ENCODE peak calls at places on chromosomes 1 and 21, in six cellular contexts. T is K562, V is WTC11, S is A549, B is HepG2, J is H1. U is an unnamed sample.

GRCh38 chr1:182995894-182996293 is 27.3 kb upstream of the LAMC1 start:
- DNase-seq in S (no peak), B (no peak), T (no peak), J (no peak), V (no peak), U (no peak)

GRCh38 chr1:230958370-230958769 is 20.3 kb downstream of the TTC13 start:
- DNase-seq in V (no peak), B (no peak), S (no peak), J (no peak), T (no peak), U (no peak)

GRCh38 chr1:162709132-162709860 is 77.0 kb downstream of the DDR2 start:
- DNase-seq in B (no peak), T (no peak), S (no peak), V (no peak), J (no peak), U (peak)

GRCh38 chr1:13965770-13966398 is 265.9 kb downstream of the PRDM2 start:
- DNase-seq in B (peak), T (peak), V (peak), S (peak), J (peak), U (no peak)

GRCh38 chr1:94578856-94579255 is 37.3 kb upstream of the F3 start:
- DNase-seq in V (no peak), T (no peak), B (no peak), J (no peak), S (no peak), U (no peak)

GRCh38 chr21:38768385-38769071 is 37.2 kb upstream of the ETS2 start:
- DNase-seq in S (peak), V (no peak), J (no peak), B (no peak), T (peak), U (no peak)

GRCh38 chr21:42437786-42438185 is 34.1 kb downstream of the UBASH3A start:
- DNase-seq in J (no peak), V (peak), S (no peak), T (no peak), B (no peak), U (no peak)

GRCh38 chr21:14901482-14901958 is 163.3 kb downstream of the NRIP1 start:
- DNase-seq in B (no peak), S (no peak), J (no peak), T (no peak), V (no peak), U (no peak)

GRCh38 chr1:15807121-15807520 is 328 bp downstream of the UQCRHL start:
- DNase-seq in V (no peak), S (no peak), J (no peak), B (no peak), T (no peak), U (no peak)

GRCh38 chr1:17170571-17170970 is 34.4 kb upstream of the PADI1 start:
- DNase-seq in T (no peak), J (no peak), V (no peak), B (no peak), S (no peak), U (no peak)

GRCh38 chr1:25695991-25696330 is 79.4 kb downstream of the MAN1C1 start:
- DNase-seq in S (peak), V (no peak), T (no peak), J (no peak), B (no peak), U (peak)

GRCh38 chr1:114756009-114756892 is 1.5 kb downstream of the CSDE1 start:
- DNase-seq in V (no peak), S (no peak), B (no peak), T (no peak), J (no peak), U (no peak)

GRCh38 chr21:29056005-29056404 is 17.4 kb downstream of the CCT8 start:
- DNase-seq in V (no peak), S (peak), B (no peak), J (no peak), T (no peak), U (no peak)

GRCh38 chr1:216903389-216903754 is 180.1 kb upstream of the ESRRG start:
- DNase-seq in J (no peak), V (no peak), B (no peak), S (no peak), T (no peak), U (no peak)

GRCh38 chr1:216904457-216904856 is 181.2 kb upstream of the ESRRG start:
- DNase-seq in J (no peak), V (no peak), B (no peak), T (no peak), S (no peak), U (no peak)

GRCh38 chr1:216908116-216908515 is 184.9 kb upstream of the ESRRG start:
- DNase-seq in T (no peak), B (no peak), S (no peak), V (no peak), J (no peak), U (no peak)

GRCh38 chr1:216905052-216905580 is 181.9 kb upstream of the ESRRG start:
- DNase-seq in S (no peak), V (no peak), T (no peak), B (no peak), J (no peak), U (no peak)

DNA sequence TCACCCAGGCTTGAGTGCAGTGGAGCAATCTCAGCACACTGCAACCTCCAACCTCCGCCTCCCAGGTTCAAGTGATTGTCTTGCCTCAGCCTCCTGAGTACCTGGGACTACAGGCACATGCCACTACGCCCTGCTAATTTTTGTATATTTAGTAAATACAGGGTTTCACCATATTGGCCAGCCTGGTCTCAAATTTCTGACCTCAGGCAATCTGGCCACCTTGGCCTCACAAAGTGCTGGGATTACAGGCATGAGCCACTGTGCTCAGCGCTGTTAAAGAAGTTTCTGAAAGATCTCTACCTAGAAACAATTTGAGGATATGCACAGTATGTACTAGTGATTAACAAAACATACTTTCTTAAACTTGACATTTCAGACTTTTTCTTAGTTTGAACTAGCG is 182.6 kb upstream of the ESRRG start:
- DNase-seq in V (no peak), T (no peak), J (no peak), S (no peak), B (no peak), U (no peak)
- TF ChIP-seq JUN in V (no peak), T (no peak), J (no peak), S (no peak), B (no peak), U (no peak)

DNA sequence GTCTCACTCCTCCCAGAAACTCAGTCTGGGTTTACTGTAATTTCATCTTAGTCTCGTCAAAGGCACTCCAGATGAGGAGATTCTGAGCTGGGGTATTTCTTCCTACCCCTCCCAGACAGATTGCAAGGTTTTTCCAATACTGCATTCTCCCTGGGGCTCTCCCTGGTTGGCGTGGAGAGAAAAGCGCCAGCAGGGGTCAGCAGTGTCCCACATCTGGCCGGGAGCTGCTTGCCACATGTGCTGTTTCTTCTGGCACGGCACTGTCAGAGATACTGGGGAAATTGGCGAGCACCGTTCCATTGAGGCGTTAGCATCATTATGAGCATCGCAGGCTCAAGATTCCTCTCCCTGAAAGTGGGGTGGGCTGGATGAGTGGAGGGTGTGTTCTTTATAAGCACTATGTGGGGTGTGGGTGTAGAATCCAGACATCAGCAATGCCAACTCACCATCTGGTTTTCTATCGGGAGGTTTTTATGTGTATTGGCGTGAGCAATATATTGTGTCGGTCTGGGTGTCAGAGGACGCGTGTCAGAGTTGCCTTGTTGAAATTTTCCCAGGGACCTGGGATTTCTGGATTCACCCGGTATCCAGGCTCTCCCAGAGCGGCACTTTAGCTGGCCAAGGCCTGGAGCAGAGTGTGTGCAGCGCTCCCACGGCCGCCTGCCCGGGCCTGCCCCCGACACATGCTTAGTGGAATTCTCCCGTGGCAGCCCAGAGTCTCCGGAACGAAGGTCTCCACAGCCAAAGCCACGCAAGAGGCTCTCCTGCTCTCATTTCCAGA is 8.0 kb upstream of the NAV1 start:
- DNase-seq in V (peak), T (peak), S (peak), B (peak), J (peak), U (peak)
- TF ChIP-seq JUN in V (no peak), T (peak), S (no peak), B (no peak), J (no peak), U (no peak)

GRCh38 chr1:19768321-19769210 is 31.1 kb downstream of the TMCO4 start:
- DNase-seq in T (no peak), B (no peak), S (no peak), V (no peak), J (no peak), U (no peak)

GRCh38 chr1:19762175-19762779 is 37.4 kb downstream of the TMCO4 start:
- DNase-seq in J (peak), S (peak), T (peak), B (peak), V (peak), U (peak)

GRCh38 chr1:19769211-19769932 is 30.3 kb downstream of the TMCO4 start:
- DNase-seq in V (peak), B (no peak), T (no peak), S (no peak), J (peak), U (no peak)

GRCh38 chr1:19764848-19765247 is 34.9 kb downstream of the TMCO4 start:
- DNase-seq in T (no peak), V (no peak), B (no peak), J (no peak), S (no peak), U (no peak)

DNA sequence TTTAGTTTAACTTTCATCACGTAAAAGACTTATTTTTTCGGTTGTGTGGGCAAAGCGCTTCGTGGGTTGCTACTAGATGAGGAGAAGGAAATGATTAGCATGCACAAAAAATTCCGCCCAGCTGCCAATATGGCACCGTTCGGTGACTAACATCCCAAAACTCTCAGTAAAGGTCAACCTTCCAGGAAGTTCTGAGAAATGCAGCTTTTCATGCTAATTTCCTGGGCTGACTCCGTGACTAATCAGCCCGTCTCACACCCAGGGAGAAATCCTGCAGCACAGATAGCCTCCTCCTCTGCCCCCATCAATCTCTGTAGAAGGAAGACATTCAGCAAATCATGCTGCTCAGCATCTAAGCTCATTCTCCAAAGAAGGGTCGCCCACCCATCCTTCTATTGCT is 34.1 kb downstream of the TMCO4 start:
- DNase-seq in V (no peak), B (no peak), T (no peak), J (no peak), S (peak), U (peak)
- TF ChIP-seq JUN in V (no peak), B (no peak), T (no peak), J (no peak), S (no peak), U (peak)

GRCh38 chr1:47935163-47935562 is 62.0 kb downstream of the TRABD2B start:
- DNase-seq in T (no peak), S (no peak), J (no peak), V (no peak), B (no peak), U (no peak)

GRCh38 chr1:47937586-47937985 is 59.6 kb downstream of the TRABD2B start:
- DNase-seq in J (no peak), S (no peak), V (no peak), B (no peak), T (no peak), U (no peak)

GRCh38 chr1:47936916-47937551 is 60.2 kb downstream of the TRABD2B start:
- DNase-seq in B (no peak), T (no peak), V (no peak), S (no peak), J (no peak), U (no peak)

GRCh38 chr1:47934243-47934805 is 62.9 kb downstream of the TRABD2B start:
- DNase-seq in V (no peak), S (no peak), T (no peak), J (no peak), B (no peak), U (no peak)

GRCh38 chr1:47935856-47936255 is 61.3 kb downstream of the TRABD2B start:
- DNase-seq in J (no peak), V (no peak), B (no peak), S (no peak), T (no peak), U (no peak)
- TF ChIP-seq JUN in J (no peak), V (no peak), B (no peak), S (no peak), T (no peak), U (no peak)

GRCh38 chr1:36359911-36360310 is 25.8 kb downstream of the STK40 start:
- DNase-seq in T (no peak), V (no peak), J (no peak), S (no peak), B (no peak), U (no peak)
- TF ChIP-seq JUN in T (no peak), V (no peak), J (no peak), S (no peak), B (no peak), U (no peak)

DNA sequence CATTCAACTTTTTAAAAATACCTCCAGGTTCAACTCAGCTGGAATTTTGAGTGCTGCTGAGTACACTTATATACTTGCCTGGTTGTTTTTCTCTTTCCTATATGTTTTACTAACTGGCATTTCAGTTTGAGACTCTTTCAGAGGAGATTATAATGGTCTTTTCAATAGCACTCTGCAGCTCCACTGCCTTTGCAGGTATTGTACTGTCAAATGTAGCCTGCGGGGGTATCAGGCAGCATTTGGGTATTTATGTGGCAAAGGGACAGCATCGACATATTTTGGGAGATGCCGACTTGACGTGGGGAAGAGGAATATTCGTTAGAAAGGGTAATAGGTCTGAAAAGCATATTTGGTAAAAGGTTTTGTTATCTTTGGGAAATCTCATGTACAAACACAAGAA is 11.1 kb upstream of the TGFBR3 start:
- DNase-seq in B (no peak), V (no peak), J (no peak), S (no peak), T (no peak), U (no peak)
- TF ChIP-seq JUN in B (no peak), V (no peak), J (no peak), S (no peak), T (no peak), U (no peak)

GRCh38 chr1:23757812-23758211 is 14.5 kb downstream of the ELOA start:
- DNase-seq in V (no peak), B (no peak), T (no peak), J (no peak), S (no peak), U (no peak)

GRCh38 chr1:23752909-23753308 is 9.6 kb downstream of the ELOA start:
- DNase-seq in S (no peak), V (no peak), J (no peak), B (peak), T (no peak), U (no peak)

GRCh38 chr1:23751815-23752200 is 8.5 kb downstream of the ELOA start:
- DNase-seq in V (no peak), J (no peak), B (no peak), S (no peak), T (no peak), U (no peak)

GRCh38 chr1:23759277-23759676 is 16.0 kb downstream of the ELOA start:
- DNase-seq in S (no peak), B (no peak), V (no peak), T (no peak), J (no peak), U (no peak)

DNA sequence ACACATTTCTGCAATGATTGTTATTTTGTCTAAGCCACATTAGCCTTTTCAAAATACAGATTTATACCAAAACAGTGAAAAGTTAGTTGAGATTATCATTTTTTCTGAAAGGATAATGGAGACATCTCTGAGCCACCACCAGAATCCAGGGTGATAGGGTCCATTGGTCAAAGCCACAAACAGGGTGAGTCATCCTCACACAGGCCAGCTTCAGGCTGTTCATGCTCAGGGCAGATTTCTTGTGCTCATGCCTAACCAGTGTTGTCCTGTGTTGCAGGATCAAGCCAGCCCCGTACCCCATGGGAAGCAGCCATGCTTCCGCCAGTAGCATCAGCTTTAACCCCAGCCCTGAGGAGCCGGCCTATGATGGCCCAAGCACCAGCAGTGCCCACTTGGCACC is 13.4 kb downstream of the ELOA start:
- DNase-seq in S (no peak), J (no peak), V (no peak), T (no peak), B (no peak), U (no peak)
- TF ChIP-seq JUN in S (no peak), J (no peak), V (no peak), T (peak), B (no peak), U (no peak)

DNA sequence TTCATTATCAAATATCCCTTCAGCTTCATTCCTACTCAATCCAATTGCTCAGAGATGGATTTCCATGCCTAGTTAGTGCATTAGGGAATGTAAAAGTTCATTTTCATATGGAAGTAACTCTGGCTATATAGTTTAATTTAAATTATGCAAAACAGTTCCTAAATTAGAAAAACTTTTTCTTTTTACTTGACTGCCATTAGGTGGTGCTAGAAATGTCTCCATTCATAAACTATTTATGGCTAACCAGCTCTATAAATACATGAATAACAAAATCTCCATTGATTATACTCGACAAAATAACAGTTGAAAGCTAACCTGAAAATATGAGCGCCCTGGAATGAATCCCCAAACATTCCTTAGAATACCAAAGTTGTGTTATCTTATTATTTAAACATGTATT is 311.4 kb downstream of the USH2A start:
- DNase-seq in B (no peak), V (no peak), S (no peak), T (no peak), J (no peak), U (no peak)
- TF ChIP-seq JUN in B (no peak), V (no peak), S (no peak), T (no peak), J (no peak), U (no peak)

GRCh38 chr1:220788146-220788545 is 1.4 kb downstream of the MTARC1 start:
- DNase-seq in J (no peak), S (no peak), V (no peak), B (peak), T (no peak), U (no peak)
- TF ChIP-seq JUN in J (no peak), S (no peak), V (no peak), B (no peak), T (no peak), U (no peak)

DNA sequence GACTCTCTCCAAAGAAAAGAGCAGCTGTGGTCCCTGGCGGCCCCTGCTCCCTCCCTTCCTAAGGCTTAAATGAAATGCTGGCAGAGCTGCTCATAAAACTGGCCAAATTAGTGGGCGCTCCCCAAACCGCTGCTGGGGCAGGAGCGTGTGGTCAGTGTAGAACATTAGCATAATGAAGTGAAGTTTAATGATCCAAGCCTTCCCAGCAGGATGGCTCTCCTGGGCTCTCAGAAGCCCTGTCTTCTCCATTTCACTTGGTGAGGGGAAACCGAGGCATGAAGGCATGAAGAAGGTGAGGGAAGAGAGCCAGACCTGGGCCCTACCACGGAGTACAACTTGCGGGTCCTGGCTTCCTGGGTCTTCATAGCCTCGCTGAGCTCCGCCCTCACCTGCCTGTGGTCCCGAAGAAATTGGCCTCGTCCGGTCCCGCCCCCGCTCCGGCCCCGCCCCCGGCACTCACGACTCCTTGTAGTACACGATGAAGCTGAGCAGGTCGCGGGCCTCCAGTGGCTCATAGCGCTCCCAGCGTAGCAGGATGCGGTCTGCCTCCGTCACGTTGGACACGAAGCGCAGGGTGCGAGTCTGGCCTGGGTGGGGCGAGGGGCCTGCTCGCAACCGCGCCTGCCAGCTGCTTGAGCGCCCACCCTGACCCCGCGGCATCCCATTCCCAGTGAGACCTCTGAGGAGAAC is 10.3 kb downstream of the INSRR start:
- DNase-seq in S (no peak), B (no peak), J (peak), T (peak), V (peak), U (no peak)
- TF ChIP-seq JUN in S (no peak), B (no peak), J (no peak), T (no peak), V (no peak), U (no peak)